ENCODE peak calls at places on chromosomes 7 and 10, in six cellular contexts. R, X, C, H, B and J are unnamed samples.

GRCh38 chr7:48337012-48337621 is 165.9 kb downstream of the ABCA13 start:
- DNase-seq in C (no peak), X (peak), H (no peak), R (no peak), B (peak), J (no peak)

GRCh38 chr7:106126170-106126938 is 14.2 kb upstream of the SYPL1 start:
- DNase-seq in H (no peak), R (no peak), B (peak), X (no peak), C (no peak), J (no peak)

GRCh38 chr10:63491558-63492316 is 26.0 kb upstream of the JMJD1C start:
- DNase-seq in C (peak), B (peak), X (no peak), H (no peak), R (no peak), J (no peak)

GRCh38 chr7:105672820-105673219 is 91.5 kb upstream of the EFCAB10 start:
- DNase-seq in X (no peak), C (no peak), H (no peak), R (no peak), B (no peak), J (no peak)

GRCh38 chr10:54985732-54986131 is 184.7 kb upstream of the PCDH15 start:
- DNase-seq in C (no peak), H (no peak), X (peak), R (no peak), B (no peak), J (peak)

GRCh38 chr7:41967156-41967555 is 264.3 kb upstream of the INHBA start:
- DNase-seq in B (no peak), X (no peak), R (no peak), H (no peak), C (no peak), J (no peak)

GRCh38 chr10:116395223-116395985 is 32.2 kb upstream of the PNLIPRP3 start:
- DNase-seq in R (no peak), B (peak), C (no peak), H (no peak), X (no peak), J (no peak)

GRCh38 chr10:91901784-91902677 is 7.3 kb downstream of the FGFBP3 start:
- DNase-seq in X (peak), H (no peak), R (no peak), B (peak), C (no peak), J (peak)

GRCh38 chr7:214410-215212 is 22.2 kb downstream of the FAM20C start:
- DNase-seq in H (peak), X (no peak), R (no peak), C (no peak), B (no peak), J (no peak)

GRCh38 chr10:51269816-51270215 is 195.5 kb downstream of the PRKG1 start:
- DNase-seq in B (no peak), H (no peak), R (no peak), X (no peak), C (no peak), J (no peak)

GRCh38 chr10:31320598-31321211 is 1.7 kb downstream of the ZEB1 start:
- DNase-seq in R (peak), H (peak), B (peak), C (peak), X (peak), J (peak)

GRCh38 chr7:149154021-149154420 is 6.8 kb downstream of the ZNF398 start:
- DNase-seq in B (no peak), C (no peak), X (no peak), H (no peak), R (no peak), J (no peak)

GRCh38 chr7:15851201-15851600 is 164.7 kb upstream of the MEOX2 start:
- DNase-seq in X (no peak), R (no peak), H (no peak), C (no peak), B (no peak), J (no peak)

GRCh38 chr10:111706331-111706730 is 477.2 kb downstream of the GPAM start:
- DNase-seq in R (no peak), B (no peak), X (no peak), C (no peak), H (no peak), J (no peak)

GRCh38 chr7:111886233-111886632 is 320.0 kb downstream of the DOCK4 start:
- DNase-seq in B (no peak), X (no peak), R (no peak), H (no peak), C (no peak), J (no peak)

GRCh38 chr10:22682237-22683192 is 31.9 kb downstream of the PIP4K2A start:
- DNase-seq in R (no peak), B (no peak), X (peak), C (no peak), H (no peak), J (peak)

GRCh38 chr7:57437581-57437980 is 12.4 kb upstream of the ZNF716 start:
- DNase-seq in R (no peak), B (no peak), H (peak), C (no peak), X (no peak), J (no peak)

GRCh38 chr10:97475936-97476594 is 22.2 kb downstream of the MMS19 start:
- DNase-seq in B (no peak), R (no peak), C (no peak), H (no peak), X (no peak), J (no peak)

GRCh38 chr10:17181751-17182150 is 19.7 kb downstream of the TRDMT1 start:
- DNase-seq in R (no peak), C (no peak), H (no peak), B (no peak), X (no peak), J (peak)

GRCh38 chr7:54968018-54968417 is 50.8 kb upstream of the EGFR start:
- DNase-seq in R (no peak), C (no peak), X (no peak), H (no peak), B (no peak), J (no peak)

GRCh38 chr10:6778992-6779701 is 199.1 kb upstream of the PRKCQ start:
- DNase-seq in C (no peak), R (no peak), B (peak), X (no peak), H (no peak), J (peak)

GRCh38 chr10:91549296-91549695 is 83.6 kb downstream of the PPP1R3C start:
- DNase-seq in B (no peak), R (no peak), C (no peak), X (no peak), H (no peak), J (no peak)

GRCh38 chr10:89942217-89942616 is 240.8 kb downstream of the KIF20B start:
- DNase-seq in H (no peak), R (no peak), X (no peak), B (no peak), C (no peak), J (no peak)

GRCh38 chr7:7820409-7820808 is 102.0 kb upstream of the RPA3 start:
- DNase-seq in X (no peak), B (no peak), C (no peak), R (no peak), H (no peak), J (no peak)

GRCh38 chr10:93745411-93746065 is 12.2 kb upstream of the LGI1 start:
- DNase-seq in B (no peak), C (no peak), R (no peak), H (no peak), X (peak), J (peak)

GRCh38 chr10:73857446-73857845 is 16.9 kb downstream of the CAMK2G start:
- DNase-seq in R (no peak), C (no peak), X (no peak), B (no peak), H (no peak), J (no peak)

GRCh38 chr7:840001-840600 is 7.8 kb downstream of the SUN1 start:
- DNase-seq in X (no peak), C (peak), B (no peak), R (no peak), H (peak), J (no peak)

GRCh38 chr7:11228515-11228914 is 254.8 kb downstream of the PHF14 start:
- DNase-seq in X (no peak), H (no peak), B (peak), C (peak), R (no peak), J (no peak)

GRCh38 chr7:141071260-141071854 is 2.5 kb upstream of the TMEM178B start:
- DNase-seq in R (no peak), B (peak), X (peak), C (peak), H (peak), J (peak)

GRCh38 chr10:77899080-77899477 is 27.5 kb downstream of the DLG5 start:
- DNase-seq in H (peak), C (no peak), R (no peak), X (no peak), B (peak), J (no peak)

GRCh38 chr7:46291064-46291463 is 370.0 kb upstream of the IGFBP3 start:
- DNase-seq in B (no peak), R (no peak), H (peak), X (no peak), C (no peak), J (no peak)

GRCh38 chr7:98238976-98239375 is 13.1 kb downstream of the TECPR1 start:
- DNase-seq in H (no peak), B (no peak), X (no peak), R (no peak), C (no peak), J (no peak)

GRCh38 chr10:70815504-70816219 is at the start of gene SGPL1:
- DNase-seq in B (peak), R (peak), X (peak), C (peak), H (peak), J (peak)
- TF ChIP-seq POLR2A in B (peak), R (peak), X (no peak), C (no peak), H (no peak), J (no peak)

DNA sequence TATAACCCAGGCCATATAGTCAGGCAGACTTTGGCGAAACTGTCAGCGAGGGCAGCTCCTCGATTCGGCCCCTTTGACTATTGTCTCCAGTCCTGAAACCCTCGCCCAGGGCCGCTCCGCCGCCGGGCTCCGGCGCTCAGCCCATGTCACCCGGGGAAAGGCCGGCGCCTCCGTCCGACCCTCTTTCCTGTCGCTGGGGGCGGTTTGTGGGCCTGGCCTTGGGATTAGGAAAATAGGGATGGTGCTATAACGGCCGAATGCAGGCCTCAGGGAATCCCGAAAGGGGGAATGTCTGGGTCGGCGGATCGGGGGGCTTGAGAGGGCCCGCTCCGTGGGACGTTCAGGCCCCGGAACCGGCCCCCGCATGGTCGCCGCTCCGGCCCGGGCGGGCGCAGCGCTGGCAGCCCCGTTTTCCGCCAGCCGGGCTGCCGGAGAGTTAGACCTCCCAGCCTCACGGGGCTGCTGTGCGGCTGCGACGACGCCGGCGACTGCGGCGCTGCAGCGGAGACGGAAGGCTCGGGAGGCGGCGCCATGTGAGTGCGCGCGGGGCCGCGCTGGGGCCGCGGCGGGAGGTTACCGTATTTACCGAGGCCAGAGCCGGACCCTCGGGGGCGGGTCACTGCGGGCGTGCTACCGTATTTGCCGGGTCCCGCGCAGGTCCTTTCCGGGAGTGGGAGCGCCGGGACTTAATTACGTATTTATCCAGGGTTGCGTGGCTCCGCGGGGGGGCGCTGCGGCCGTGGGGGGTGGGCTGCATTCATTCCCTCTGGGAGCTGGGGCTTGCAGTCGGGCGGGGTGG is 25.9 kb downstream of the ZNF775 start:
- DNase-seq in X (peak), H (peak), B (peak), C (peak), R (peak), J (peak)
- TF ChIP-seq POLR2A in X (peak), H (peak), B (peak), C (peak), R (peak), J (peak)

DNA sequence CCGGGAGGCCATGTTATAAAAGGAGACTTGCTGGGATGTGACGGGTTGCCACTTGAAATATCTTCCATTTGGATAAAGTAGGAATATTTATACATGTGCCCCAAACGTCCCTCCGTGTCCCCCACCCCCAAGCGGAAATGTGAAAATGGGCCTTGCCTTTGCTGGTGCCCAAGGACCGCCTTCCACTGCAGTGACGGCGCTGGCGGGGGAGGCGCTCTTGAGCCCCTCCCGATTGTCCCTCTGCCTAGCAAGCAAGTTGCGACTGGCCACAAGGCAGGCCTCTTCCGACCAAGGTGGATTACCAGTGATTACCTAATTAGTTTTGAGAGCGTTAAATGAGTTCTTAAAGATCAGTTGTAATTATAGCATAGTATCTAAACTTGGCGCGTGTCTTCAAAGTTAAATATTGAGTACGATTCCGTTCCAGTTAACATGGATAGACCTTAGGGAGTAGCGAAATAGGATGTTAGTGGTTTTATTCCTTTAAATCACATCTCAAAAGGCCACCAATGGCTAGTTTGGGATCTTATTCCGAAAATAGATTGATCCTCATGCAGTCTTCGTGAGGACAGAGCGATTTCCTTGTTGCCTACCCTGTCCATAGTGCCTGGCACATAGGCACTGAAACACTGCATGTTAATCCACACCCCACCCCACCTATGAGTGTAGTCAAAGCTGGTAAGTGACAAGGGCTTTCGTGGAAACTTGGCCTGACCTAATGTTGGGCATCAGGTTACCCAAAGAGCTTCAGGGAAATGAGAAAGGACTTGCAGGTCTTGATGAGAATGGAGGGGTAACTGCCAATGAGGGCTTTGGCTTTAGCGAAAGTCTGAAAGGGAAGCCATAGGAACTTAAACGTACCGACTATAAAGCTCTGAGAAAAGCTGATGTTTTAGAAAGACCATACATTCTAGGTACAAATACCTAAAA is 1.1 kb downstream of the PPIA start:
- DNase-seq in H (peak), B (peak), R (peak), X (peak), C (peak), J (peak)
- TF ChIP-seq POLR2A in H (peak), B (peak), R (peak), X (peak), C (peak), J (peak)

GRCh38 chr10:100006241-100006886 is 3.4 kb downstream of the DNMBP start:
- DNase-seq in R (no peak), C (peak), B (peak), X (peak), H (no peak), J (peak)
- TF ChIP-seq POLR2A in R (no peak), C (no peak), B (no peak), X (no peak), H (no peak), J (no peak)

GRCh38 chr10:75234683-75235374 is 928 bp downstream of the COMTD1 start:
- DNase-seq in X (no peak), C (peak), B (no peak), H (peak), R (no peak), J (no peak)

GRCh38 chr10:75236178-75236825 is 545 bp upstream of the COMTD1 start:
- DNase-seq in R (no peak), B (no peak), H (no peak), X (no peak), C (peak), J (no peak)

GRCh38 chr10:75233444-75234016 is 2.2 kb downstream of the COMTD1 start:
- DNase-seq in C (peak), X (no peak), R (no peak), H (no peak), B (no peak), J (no peak)

GRCh38 chr10:75234017-75234682 is 1.6 kb downstream of the COMTD1 start:
- DNase-seq in C (peak), H (peak), R (peak), B (peak), X (peak), J (peak)

GRCh38 chr10:75235375-75236177 is at the start of gene COMTD1:
- DNase-seq in R (peak), B (peak), C (peak), X (peak), H (peak), J (peak)
- TF ChIP-seq POLR2A in R (peak), B (peak), C (no peak), X (peak), H (peak), J (no peak)

GRCh38 chr10:43407576-43408330 is 1.2 kb downstream of the HNRNPF start:
- DNase-seq in B (peak), C (peak), R (peak), H (peak), X (peak), J (peak)
- TF ChIP-seq POLR2A in B (peak), C (peak), R (peak), H (peak), X (peak), J (peak)